ENCODE peak calls at places on chromosome 16, in five cellular contexts. W, X, O, Z and T are unnamed samples.

GRCh38 chr16:54342966-54343365 is 56.4 kb upstream of the IRX3 start:
- DNase-seq in X (no peak), W (no peak), Z (no peak), O (no peak), T (no peak)

GRCh38 chr16:82011199-82011641 is at the start of gene SDR42E1:
- DNase-seq in O (peak), W (no peak), Z (peak), X (peak), T (peak)

GRCh38 chr16:67872631-67873434 is at the start of gene EDC4:
- DNase-seq in Z (peak), O (peak), X (peak), W (peak), T (no peak)

GRCh38 chr16:54442864-54443263 is 156.3 kb upstream of the IRX3 start:
- DNase-seq in Z (no peak), X (no peak), O (no peak), W (no peak), T (no peak)

GRCh38 chr16:28181557-28181914 is 30.2 kb downstream of the XPO6 start:
- DNase-seq in X (no peak), O (peak), W (no peak), Z (no peak), T (no peak)

GRCh38 chr16:68921654-68922053 is 78.3 kb downstream of the TANGO6 start:
- DNase-seq in W (no peak), Z (no peak), O (peak), X (no peak), T (no peak)

GRCh38 chr16:86982347-86982596 is 334.9 kb downstream of the C16orf95 start:
- DNase-seq in W (no peak), Z (no peak), O (no peak), X (no peak), T (no peak)

GRCh38 chr16:3283525-3284447 is 495 bp downstream of the ZNF263 start:
- DNase-seq in Z (no peak), W (peak), X (no peak), O (no peak), T (no peak)

GRCh38 chr16:68528686-68529379 is 10.3 kb upstream of the ZFP90 start:
- DNase-seq in X (peak), O (peak), W (peak), Z (peak), T (peak)

GRCh38 chr16:86343111-86343642 is 167.2 kb upstream of the FOXF1 start:
- DNase-seq in Z (no peak), W (peak), O (peak), X (no peak), T (no peak)

GRCh38 chr16:66476328-66477027 is 49.4 kb downstream of the BEAN1 start:
- DNase-seq in Z (peak), X (peak), O (no peak), W (no peak), T (no peak)

GRCh38 chr16:65002265-65002664 is 119.6 kb downstream of the CDH11 start:
- DNase-seq in Z (no peak), W (peak), O (no peak), X (no peak), T (no peak)

GRCh38 chr16:26027060-26027459 is 335.3 kb downstream of the HS3ST4 start:
- DNase-seq in O (no peak), X (no peak), W (no peak), Z (no peak), T (no peak)

GRCh38 chr16:81429045-81429521 is 15.5 kb upstream of the CMIP start:
- DNase-seq in X (no peak), O (no peak), Z (no peak), W (peak), T (no peak)

GRCh38 chr16:73053379-73054130 is 5.6 kb upstream of the ZFHX3 start:
- DNase-seq in X (no peak), O (no peak), W (no peak), Z (no peak), T (no peak)

GRCh38 chr16:85653226-85653917 is 35.4 kb downstream of the GINS2 start:
- DNase-seq in W (peak), X (no peak), O (no peak), Z (no peak), T (no peak)

GRCh38 chr16:11400076-11400475 is 54.8 kb downstream of the RMI2 start:
- DNase-seq in Z (no peak), O (no peak), X (no peak), W (no peak), T (no peak)

GRCh38 chr16:53355064-53355463 is 79.2 kb upstream of the RBL2 start:
- DNase-seq in X (no peak), Z (no peak), O (no peak), W (no peak), T (no peak)

GRCh38 chr16:13997933-13998332 is 73.2 kb upstream of the MRTFB start:
- DNase-seq in Z (no peak), X (peak), W (no peak), O (peak), T (no peak)

GRCh38 chr16:26731729-26732128 is 335.0 kb upstream of the C16orf82 start:
- DNase-seq in Z (no peak), W (no peak), O (no peak), X (no peak), T (no peak)